ENCODE peak calls at places on chromosomes 5 and 9, in six cellular contexts. One of them, this sample, is unnamed.

GRCh38 chr5:122924719-122925395 is 79.4 kb downstream of the SNX24 start:
- DNase-seq in ureter: no peak
- DNase-seq in activated T-helper 1 cell treated with Interleukin-2 at 50 U/mL for 16 hours: no peak
- DNase-seq in MM.1S: no peak
- DNase-seq in stimulated activated CD8-positive, alpha-beta memory T cell treated with anti-CD3 and anti-CD28 coated beads, Interleukin-15, amount 100 ng/mL, for 1 hour: no peak
- DNase-seq in activated naive CD8-positive, alpha-beta T cell treated with anti-CD3 and anti-CD28 coated beads for 36 hours: no peak
- DNase-seq in this sample: no peak

GRCh38 chr9:118321823-118322222 is 617.6 kb downstream of the TLR4 start:
- DNase-seq in MM.1S: no peak
- DNase-seq in ureter: no peak
- DNase-seq in activated T-helper 1 cell treated with Interleukin-2 at 50 U/mL for 16 hours: no peak
- DNase-seq in activated naive CD8-positive, alpha-beta T cell treated with anti-CD3 and anti-CD28 coated beads for 36 hours: no peak
- DNase-seq in stimulated activated CD8-positive, alpha-beta memory T cell treated with anti-CD3 and anti-CD28 coated beads, Interleukin-15, amount 100 ng/mL, for 1 hour: no peak
- DNase-seq in this sample: no peak

GRCh38 chr9:121736147-121736721 is 84.8 kb downstream of the DAB2IP start:
- DNase-seq in MM.1S: no peak
- DNase-seq in activated T-helper 1 cell treated with Interleukin-2 at 50 U/mL for 16 hours: no peak
- DNase-seq in stimulated activated CD8-positive, alpha-beta memory T cell treated with anti-CD3 and anti-CD28 coated beads, Interleukin-15, amount 100 ng/mL, for 1 hour: no peak
- DNase-seq in ureter: peak
- DNase-seq in activated naive CD8-positive, alpha-beta T cell treated with anti-CD3 and anti-CD28 coated beads for 36 hours: no peak
- DNase-seq in this sample: no peak

GRCh38 chr5:51397996-51398395 is 14.7 kb downstream of the ISL1 start:
- DNase-seq in activated T-helper 1 cell treated with Interleukin-2 at 50 U/mL for 16 hours: no peak
- DNase-seq in ureter: no peak
- DNase-seq in MM.1S: no peak
- DNase-seq in activated naive CD8-positive, alpha-beta T cell treated with anti-CD3 and anti-CD28 coated beads for 36 hours: no peak
- DNase-seq in stimulated activated CD8-positive, alpha-beta memory T cell treated with anti-CD3 and anti-CD28 coated beads, Interleukin-15, amount 100 ng/mL, for 1 hour: no peak
- DNase-seq in this sample: no peak

GRCh38 chr5:115599502-115599901 is 2.8 kb downstream of the TICAM2 start:
- DNase-seq in ureter: no peak
- DNase-seq in stimulated activated CD8-positive, alpha-beta memory T cell treated with anti-CD3 and anti-CD28 coated beads, Interleukin-15, amount 100 ng/mL, for 1 hour: no peak
- DNase-seq in MM.1S: peak
- DNase-seq in activated T-helper 1 cell treated with Interleukin-2 at 50 U/mL for 16 hours: no peak
- DNase-seq in activated naive CD8-positive, alpha-beta T cell treated with anti-CD3 and anti-CD28 coated beads for 36 hours: no peak
- DNase-seq in this sample: no peak

GRCh38 chr5:148393390-148393741 is 9.6 kb downstream of the FBXO38 start:
- DNase-seq in MM.1S: no peak
- DNase-seq in ureter: no peak
- DNase-seq in activated naive CD8-positive, alpha-beta T cell treated with anti-CD3 and anti-CD28 coated beads for 36 hours: no peak
- DNase-seq in activated T-helper 1 cell treated with Interleukin-2 at 50 U/mL for 16 hours: no peak
- DNase-seq in stimulated activated CD8-positive, alpha-beta memory T cell treated with anti-CD3 and anti-CD28 coated beads, Interleukin-15, amount 100 ng/mL, for 1 hour: no peak
- DNase-seq in this sample: no peak

GRCh38 chr5:151098185-151098813 is 17.5 kb upstream of the TNIP1 start:
- DNase-seq in activated naive CD8-positive, alpha-beta T cell treated with anti-CD3 and anti-CD28 coated beads for 36 hours: peak
- DNase-seq in activated T-helper 1 cell treated with Interleukin-2 at 50 U/mL for 16 hours: no peak
- DNase-seq in MM.1S: no peak
- DNase-seq in stimulated activated CD8-positive, alpha-beta memory T cell treated with anti-CD3 and anti-CD28 coated beads, Interleukin-15, amount 100 ng/mL, for 1 hour: no peak
- DNase-seq in ureter: no peak
- DNase-seq in this sample: no peak

GRCh38 chr5:119105971-119106370 is 35.1 kb downstream of the DMXL1 start:
- DNase-seq in ureter: no peak
- DNase-seq in MM.1S: no peak
- DNase-seq in activated T-helper 1 cell treated with Interleukin-2 at 50 U/mL for 16 hours: no peak
- DNase-seq in activated naive CD8-positive, alpha-beta T cell treated with anti-CD3 and anti-CD28 coated beads for 36 hours: no peak
- DNase-seq in stimulated activated CD8-positive, alpha-beta memory T cell treated with anti-CD3 and anti-CD28 coated beads, Interleukin-15, amount 100 ng/mL, for 1 hour: no peak
- DNase-seq in this sample: no peak

GRCh38 chr5:141951341-141951781 is 6.6 kb downstream of the PCDH12 start:
- DNase-seq in MM.1S: no peak
- DNase-seq in activated T-helper 1 cell treated with Interleukin-2 at 50 U/mL for 16 hours: no peak
- DNase-seq in activated naive CD8-positive, alpha-beta T cell treated with anti-CD3 and anti-CD28 coated beads for 36 hours: peak
- DNase-seq in ureter: no peak
- DNase-seq in stimulated activated CD8-positive, alpha-beta memory T cell treated with anti-CD3 and anti-CD28 coated beads, Interleukin-15, amount 100 ng/mL, for 1 hour: no peak
- DNase-seq in this sample: no peak

GRCh38 chr5:112479418-112479817 is 60.3 kb upstream of the EPB41L4A start:
- DNase-seq in activated naive CD8-positive, alpha-beta T cell treated with anti-CD3 and anti-CD28 coated beads for 36 hours: no peak
- DNase-seq in ureter: peak
- DNase-seq in stimulated activated CD8-positive, alpha-beta memory T cell treated with anti-CD3 and anti-CD28 coated beads, Interleukin-15, amount 100 ng/mL, for 1 hour: no peak
- DNase-seq in activated T-helper 1 cell treated with Interleukin-2 at 50 U/mL for 16 hours: no peak
- DNase-seq in MM.1S: no peak
- DNase-seq in this sample: peak

GRCh38 chr9:18115131-18115530 is 358.8 kb upstream of the ADAMTSL1 start:
- DNase-seq in activated T-helper 1 cell treated with Interleukin-2 at 50 U/mL for 16 hours: no peak
- DNase-seq in activated naive CD8-positive, alpha-beta T cell treated with anti-CD3 and anti-CD28 coated beads for 36 hours: no peak
- DNase-seq in ureter: no peak
- DNase-seq in stimulated activated CD8-positive, alpha-beta memory T cell treated with anti-CD3 and anti-CD28 coated beads, Interleukin-15, amount 100 ng/mL, for 1 hour: no peak
- DNase-seq in MM.1S: no peak
- DNase-seq in this sample: no peak

GRCh38 chr9:32644698-32645097 is 9.2 kb upstream of the TAF1L start:
- DNase-seq in stimulated activated CD8-positive, alpha-beta memory T cell treated with anti-CD3 and anti-CD28 coated beads, Interleukin-15, amount 100 ng/mL, for 1 hour: no peak
- DNase-seq in activated naive CD8-positive, alpha-beta T cell treated with anti-CD3 and anti-CD28 coated beads for 36 hours: no peak
- DNase-seq in MM.1S: no peak
- DNase-seq in activated T-helper 1 cell treated with Interleukin-2 at 50 U/mL for 16 hours: no peak
- DNase-seq in ureter: no peak
- DNase-seq in this sample: peak

GRCh38 chr9:77897292-77897691 is 134.3 kb downstream of the GNAQ start:
- DNase-seq in activated T-helper 1 cell treated with Interleukin-2 at 50 U/mL for 16 hours: no peak
- DNase-seq in MM.1S: no peak
- DNase-seq in ureter: no peak
- DNase-seq in stimulated activated CD8-positive, alpha-beta memory T cell treated with anti-CD3 and anti-CD28 coated beads, Interleukin-15, amount 100 ng/mL, for 1 hour: no peak
- DNase-seq in activated naive CD8-positive, alpha-beta T cell treated with anti-CD3 and anti-CD28 coated beads for 36 hours: no peak
- DNase-seq in this sample: no peak

This sample was measured in mammary epithelial cell.